ENCODE peak calls at places on chromosomes 6 and 20, in four cellular contexts. N is fibroblast of pulmonary artery, S is A673, M is thoracic aorta. Z is an unnamed sample.
A peak's percentile ranks its signal among the peaks of the same experiment; 100 is the strongest.

GRCh38 chr6:133435065-133435728 is 194.0 kb downstream of the EYA4 start:
- DNase-seq in N (no peak), S (no peak), M (no peak), Z (no peak)

GRCh38 chr6:54856137-54856536 is 9.6 kb downstream of the FAM83B start:
- DNase-seq in N (no peak), S (no peak), M (no peak), Z (no peak)

GRCh38 chr6:147905721-147906120 is 397.2 kb downstream of the SAMD5 start:
- DNase-seq in N (no peak), S (peak; percentile 42), M (no peak), Z (peak; percentile 22)

GRCh38 chr20:63155266-63156165 is 60.4 kb downstream of the YTHDF1 start:
- DNase-seq in N (no peak), S (no peak), M (no peak), Z (no peak)

GRCh38 chr6:50939931-50940330 is 121.3 kb downstream of the TFAP2B start:
- DNase-seq in N (no peak), S (no peak), M (no peak), Z (no peak)

GRCh38 chr20:48360338-48360698 is 467.5 kb downstream of the PREX1 start:
- DNase-seq in N (no peak), S (no peak), M (no peak), Z (no peak)

GRCh38 chr6:112443666-112444065 is 96.5 kb downstream of the RFPL4B start:
- DNase-seq in N (peak; percentile 87), S (peak; percentile 52), M (no peak), Z (no peak)

GRCh38 chr6:33248643-33248931 is 23.1 kb downstream of the VPS52 start:
- DNase-seq in N (peak; percentile 58), S (peak; percentile 74), M (no peak), Z (peak; percentile 10)

GRCh38 chr20:57087102-57087501 is 179.3 kb downstream of the BMP7 start:
- DNase-seq in N (no peak), S (no peak), M (no peak), Z (no peak)

GRCh38 chr6:162940426-162940825 is 212.7 kb downstream of the PACRG start:
- DNase-seq in N (peak; percentile 32), S (no peak), M (no peak), Z (no peak)

GRCh38 chr20:46808565-46808964 is 86.1 kb upstream of the EYA2 start:
- DNase-seq in N (no peak), S (no peak), M (no peak), Z (no peak)

GRCh38 chr6:7721654-7722053 is 4.2 kb upstream of the BMP6 start:
- DNase-seq in N (peak; percentile 69), S (peak; percentile 67), M (no peak), Z (no peak)

GRCh38 chr20:1440024-1440423 is 26.6 kb downstream of the NSFL1C start:
- DNase-seq in N (peak; percentile 26), S (peak; percentile 36), M (no peak), Z (no peak)

GRCh38 chr6:153301602-153302001 is 170.5 kb upstream of the RGS17 start:
- DNase-seq in N (no peak), S (no peak), M (no peak), Z (no peak)

GRCh38 chr20:3766832-3767433 is 620 bp downstream of the ADISSP start:
- DNase-seq in N (no peak), S (no peak), M (no peak), Z (no peak)

GRCh38 chr20:45817652-45818194 is 5.3 kb downstream of the UBE2C start:
- DNase-seq in N (peak; percentile 66), S (no peak), M (no peak), Z (no peak)

GRCh38 chr6:102655823-102656222 is 1262.3 kb downstream of the GRIK2 start:
- DNase-seq in N (no peak), S (no peak), M (no peak), Z (no peak)

GRCh38 chr6:113172531-113172966 is 684.6 kb upstream of the MARCKS start:
- DNase-seq in N (peak; percentile 52), S (no peak), M (no peak), Z (no peak)

GRCh38 chr6:107806675-107807074 is 17.4 kb downstream of the SCML4 start:
- DNase-seq in N (no peak), S (no peak), M (no peak), Z (no peak)

Z was measured in SK-N-MC.